ENCODE peak calls at places on chromosome 16, in five cellular contexts. D, N, W, M and Z are unnamed samples.

GRCh38 chr16:82157836-82158235 is 12.2 kb downstream of the MPHOSPH6 start:
- DNase-seq in D (no peak), N (no peak), W (no peak), M (no peak), Z (peak)

GRCh38 chr16:56912746-56913703 is 18.9 kb upstream of the HERPUD1 start:
- DNase-seq in D (peak), N (no peak), W (no peak), M (no peak), Z (peak)

GRCh38 chr16:82043680-82044584 is 8.9 kb downstream of the HSD17B2 start:
- DNase-seq in D (peak), N (no peak), W (no peak), M (no peak), Z (peak)

GRCh38 chr16:60755907-60756306 is 1280.3 kb downstream of the CDH8 start:
- DNase-seq in D (no peak), N (no peak), W (no peak), M (no peak), Z (no peak)

GRCh38 chr16:51550785-51551184 is 399.7 kb upstream of the SALL1 start:
- DNase-seq in D (no peak), N (peak), W (no peak), M (no peak), Z (no peak)

GRCh38 chr16:65908568-65908967 is 457.9 kb upstream of the CDH5 start:
- DNase-seq in D (no peak), N (no peak), W (no peak), M (no peak), Z (no peak)

GRCh38 chr16:68332411-68333121 is 21.7 kb downstream of the PRMT7 start:
- DNase-seq in D (no peak), N (no peak), W (no peak), M (no peak), Z (peak)

GRCh38 chr16:31094088-31094423 is 541 bp downstream of the VKORC1 start:
- DNase-seq in D (no peak), N (no peak), W (no peak), M (no peak), Z (peak)

GRCh38 chr16:15879255-15879804 is 9.1 kb downstream of the CEP20 start:
- DNase-seq in D (peak), N (no peak), W (no peak), M (no peak), Z (no peak)

GRCh38 chr16:28200661-28201060 is 11.1 kb downstream of the XPO6 start:
- DNase-seq in D (no peak), N (no peak), W (no peak), M (no peak), Z (no peak)

GRCh38 chr16:82639263-82639662 is 12.5 kb downstream of the CDH13 start:
- DNase-seq in D (no peak), N (no peak), W (no peak), M (no peak), Z (no peak)

GRCh38 chr16:67504190-67505021 is 21.1 kb upstream of the AGRP start:
- DNase-seq in D (no peak), N (no peak), W (peak), M (no peak), Z (no peak)

GRCh38 chr16:29825145-29826044 is 5.1 kb downstream of the MVP start:
- DNase-seq in D (peak), N (no peak), W (no peak), M (no peak), Z (peak)

GRCh38 chr16:61370564-61370963 is 665.7 kb downstream of the CDH8 start:
- DNase-seq in D (no peak), N (no peak), W (no peak), M (no peak), Z (no peak)

GRCh38 chr16:88435437-88436355 is 17.4 kb upstream of the ZFPM1 start:
- DNase-seq in D (no peak), N (no peak), W (no peak), M (no peak), Z (no peak)

GRCh38 chr16:81693467-81694303 is 85.4 kb upstream of the PLCG2 start:
- DNase-seq in D (no peak), N (no peak), W (no peak), M (no peak), Z (no peak)

GRCh38 chr16:630024-630814 is 566 bp upstream of the WFIKKN1 start:
- DNase-seq in D (no peak), N (no peak), W (no peak), M (no peak), Z (no peak)

GRCh38 chr16:6190756-6191155 is 1093.2 kb upstream of the EEF2KMT start:
- DNase-seq in D (no peak), N (no peak), W (no peak), M (no peak), Z (no peak)

GRCh38 chr16:54421220-54421619 is 134.6 kb upstream of the IRX3 start:
- DNase-seq in D (no peak), N (no peak), W (no peak), M (no peak), Z (no peak)

GRCh38 chr16:31507617-31507928 is 618 bp downstream of the RUSF1 start:
- DNase-seq in D (no peak), N (peak), W (no peak), M (no peak), Z (no peak)

GRCh38 chr16:27181020-27181419 is 22.3 kb upstream of the KDM8 start:
- DNase-seq in D (no peak), N (no peak), W (no peak), M (peak), Z (no peak)

GRCh38 chr16:26856271-26856670 is 210.5 kb upstream of the C16orf82 start:
- DNase-seq in D (no peak), N (no peak), W (peak), M (no peak), Z (no peak)

GRCh38 chr16:77408607-77409006 is 26.2 kb downstream of the ADAMTS18 start:
- DNase-seq in D (no peak), N (no peak), W (no peak), M (no peak), Z (no peak)

GRCh38 chr16:705748-706188 is at the start of gene FBXL16:
- DNase-seq in D (no peak), N (peak), W (no peak), M (peak), Z (no peak)

GRCh38 chr16:77955127-77955526 is 67.2 kb upstream of the CLEC3A start:
- DNase-seq in D (no peak), N (no peak), W (no peak), M (no peak), Z (no peak)

GRCh38 chr16:8850279-8850885 is 18.4 kb downstream of the CARHSP1 start:
- DNase-seq in D (peak), N (no peak), W (peak), M (no peak), Z (peak)

GRCh38 chr16:54282202-54282922 is 4.2 kb downstream of the IRX3 start:
- DNase-seq in D (no peak), N (peak), W (peak), M (no peak), Z (peak)

GRCh38 chr16:66486773-66487579 is 59.9 kb downstream of the BEAN1 start:
- DNase-seq in D (peak), N (no peak), W (peak), M (no peak), Z (no peak)

GRCh38 chr16:8855051-8855786 is 13.6 kb downstream of the CARHSP1 start:
- DNase-seq in D (no peak), N (no peak), W (no peak), M (no peak), Z (no peak)

GRCh38 chr16:54210437-54211081 is 76.0 kb downstream of the IRX3 start:
- DNase-seq in D (no peak), N (no peak), W (no peak), M (no peak), Z (no peak)

GRCh38 chr16:85369741-85370528 is 243.2 kb upstream of the GSE1 start:
- DNase-seq in D (no peak), N (no peak), W (peak), M (peak), Z (no peak)

GRCh38 chr16:23594186-23594585 is 1.9 kb downstream of the NDUFAB1 start:
- DNase-seq in D (no peak), N (no peak), W (no peak), M (no peak), Z (no peak)

GRCh38 chr16:56389554-56389953 is 35.8 kb downstream of the AMFR start:
- DNase-seq in D (peak), N (no peak), W (no peak), M (no peak), Z (peak)

GRCh38 chr16:648071-648785 is 937 bp upstream of the WDR90 start:
- DNase-seq in D (no peak), N (no peak), W (no peak), M (peak), Z (peak)

GRCh38 chr16:66636199-66636598 is 31.7 kb downstream of the CMTM3 start:
- DNase-seq in D (no peak), N (no peak), W (peak), M (no peak), Z (no peak)

GRCh38 chr16:30354423-30355143 is 525 bp downstream of the CD2BP2 start:
- DNase-seq in D (no peak), N (no peak), W (no peak), M (no peak), Z (no peak)